ENCODE peak calls at places on chromosomes 5 and 9, in nine cellular contexts. One of them, this sample, is unnamed. For H3K27me3, the result is how much of the 10 kb centered on the place peaks cover.

GRCh38 chr5:11251242-11251641 is 490.2 kb upstream of the DAP start:
- DNase-seq in dorsolateral prefrontal cortex: no peak
- DNase-seq in heart left ventricle: no peak
- DNase-seq in CD4-positive, alpha-beta T cell: no peak
- DNase-seq in H9: no peak
- DNase-seq in lung: no peak
- DNase-seq in cardiac muscle cell: no peak
- DNase-seq in MM.1S: no peak
- DNase-seq in brain microvascular endothelial cell: no peak
- DNase-seq in this sample: peak

GRCh38 chr9:120890415-120891254 is 13.6 kb upstream of the PHF19 start:
- DNase-seq in dorsolateral prefrontal cortex: no peak
- DNase-seq in heart left ventricle: no peak
- DNase-seq in CD4-positive, alpha-beta T cell: peak
- DNase-seq in H9: no peak
- DNase-seq in lung: no peak
- DNase-seq in cardiac muscle cell: no peak
- DNase-seq in MM.1S: no peak
- DNase-seq in brain microvascular endothelial cell: no peak
- DNase-seq in this sample: no peak

GRCh38 chr9:83932001-83932400 is 10.8 kb upstream of the KIF27 start:
- DNase-seq in dorsolateral prefrontal cortex: no peak
- DNase-seq in heart left ventricle: no peak
- DNase-seq in CD4-positive, alpha-beta T cell: no peak
- DNase-seq in H9: no peak
- DNase-seq in lung: no peak
- DNase-seq in cardiac muscle cell: no peak
- DNase-seq in MM.1S: no peak
- DNase-seq in brain microvascular endothelial cell: no peak
- DNase-seq in this sample: no peak

GRCh38 chr9:36134761-36135505 is 1.6 kb upstream of the GLIPR2 start:
- DNase-seq in dorsolateral prefrontal cortex: no peak
- DNase-seq in heart left ventricle: no peak
- DNase-seq in CD4-positive, alpha-beta T cell: no peak
- DNase-seq in H9: no peak
- DNase-seq in lung: no peak
- DNase-seq in cardiac muscle cell: no peak
- DNase-seq in MM.1S: no peak
- DNase-seq in brain microvascular endothelial cell: no peak
- DNase-seq in this sample: no peak

GRCh38 chr5:178295589-178295988 is 63.0 kb upstream of the PHYKPL start:
- DNase-seq in dorsolateral prefrontal cortex: no peak
- DNase-seq in heart left ventricle: no peak
- DNase-seq in CD4-positive, alpha-beta T cell: no peak
- DNase-seq in H9: no peak
- DNase-seq in lung: no peak
- DNase-seq in cardiac muscle cell: no peak
- DNase-seq in MM.1S: no peak
- DNase-seq in brain microvascular endothelial cell: no peak
- DNase-seq in this sample: no peak

GRCh38 chr5:110880413-110880812 is 141.6 kb downstream of the SLC25A46 start:
- DNase-seq in dorsolateral prefrontal cortex: no peak
- DNase-seq in heart left ventricle: peak
- DNase-seq in CD4-positive, alpha-beta T cell: no peak
- DNase-seq in H9: no peak
- DNase-seq in lung: peak
- DNase-seq in cardiac muscle cell: no peak
- DNase-seq in MM.1S: no peak
- DNase-seq in brain microvascular endothelial cell: peak
- DNase-seq in this sample: peak

GRCh38 chr9:114805670-114806551 is at the start of gene TNFSF15:
- DNase-seq in dorsolateral prefrontal cortex: no peak
- DNase-seq in heart left ventricle: no peak
- DNase-seq in CD4-positive, alpha-beta T cell: no peak
- DNase-seq in H9: peak
- DNase-seq in lung: peak
- DNase-seq in cardiac muscle cell: peak
- DNase-seq in MM.1S: peak
- DNase-seq in brain microvascular endothelial cell: peak
- DNase-seq in this sample: no peak

GRCh38 chr5:116614603-116614920 is 39.9 kb upstream of the SEMA6A start:
- DNase-seq in dorsolateral prefrontal cortex: no peak
- DNase-seq in heart left ventricle: no peak
- DNase-seq in CD4-positive, alpha-beta T cell: no peak
- DNase-seq in H9: no peak
- DNase-seq in lung: no peak
- DNase-seq in cardiac muscle cell: no peak
- DNase-seq in MM.1S: no peak
- DNase-seq in brain microvascular endothelial cell: no peak
- DNase-seq in this sample: peak

GRCh38 chr5:54695198-54695966 is 177.8 kb downstream of the SNX18 start:
- DNase-seq in dorsolateral prefrontal cortex: no peak
- DNase-seq in heart left ventricle: no peak
- DNase-seq in CD4-positive, alpha-beta T cell: no peak
- DNase-seq in H9: no peak
- DNase-seq in lung: peak
- DNase-seq in cardiac muscle cell: no peak
- DNase-seq in MM.1S: no peak
- DNase-seq in brain microvascular endothelial cell: peak
- DNase-seq in this sample: no peak

GRCh38 chr5:111530298-111530740 is 18.0 kb upstream of the STARD4 start:
- DNase-seq in dorsolateral prefrontal cortex: no peak
- DNase-seq in heart left ventricle: peak
- DNase-seq in CD4-positive, alpha-beta T cell: peak
- DNase-seq in H9: peak
- DNase-seq in lung: peak
- DNase-seq in cardiac muscle cell: no peak
- DNase-seq in MM.1S: no peak
- DNase-seq in brain microvascular endothelial cell: peak
- DNase-seq in this sample: peak

GRCh38 chr5:98365126-98365525 is 408.3 kb upstream of the RGMB start:
- DNase-seq in dorsolateral prefrontal cortex: no peak
- DNase-seq in heart left ventricle: no peak
- DNase-seq in CD4-positive, alpha-beta T cell: no peak
- DNase-seq in H9: no peak
- DNase-seq in lung: no peak
- DNase-seq in cardiac muscle cell: no peak
- DNase-seq in MM.1S: no peak
- DNase-seq in brain microvascular endothelial cell: no peak
- DNase-seq in this sample: no peak

GRCh38 chr9:106075991-106076390 is 381.6 kb downstream of the TMEM38B start:
- DNase-seq in dorsolateral prefrontal cortex: no peak
- DNase-seq in heart left ventricle: no peak
- DNase-seq in CD4-positive, alpha-beta T cell: no peak
- DNase-seq in H9: no peak
- DNase-seq in lung: no peak
- DNase-seq in cardiac muscle cell: no peak
- DNase-seq in MM.1S: no peak
- DNase-seq in brain microvascular endothelial cell: peak
- DNase-seq in this sample: peak

GRCh38 chr9:130939405-130939941 is 426 bp upstream of the FIBCD1 start:
- DNase-seq in dorsolateral prefrontal cortex: no peak
- DNase-seq in heart left ventricle: no peak
- DNase-seq in CD4-positive, alpha-beta T cell: no peak
- DNase-seq in H9: peak
- DNase-seq in lung: no peak
- DNase-seq in cardiac muscle cell: peak
- DNase-seq in MM.1S: no peak
- DNase-seq in brain microvascular endothelial cell: no peak
- DNase-seq in this sample: no peak

DNA sequence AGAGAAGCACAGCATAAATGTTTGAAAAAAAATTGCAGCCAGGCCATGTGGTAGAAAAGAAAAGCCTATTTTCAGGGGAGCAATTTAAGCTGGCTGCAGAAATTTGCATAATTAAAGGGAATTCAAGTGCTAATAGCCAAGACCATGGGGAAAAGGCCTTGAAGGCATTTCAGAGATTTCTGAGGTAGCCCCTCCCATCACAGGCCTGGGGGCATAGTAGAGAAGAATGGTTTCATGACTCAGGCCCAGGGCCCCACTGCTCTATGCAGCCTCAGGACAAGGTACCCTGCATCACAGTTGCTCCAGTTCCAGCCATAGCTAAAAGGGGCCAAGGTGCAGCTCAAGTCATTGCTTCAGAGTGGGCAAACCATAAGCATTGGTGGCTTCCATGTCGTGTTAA is 1416.0 kb downstream of the EFNA5 start:
- DNase-seq in dorsolateral prefrontal cortex: no peak
- DNase-seq in heart left ventricle: no peak
- DNase-seq in CD4-positive, alpha-beta T cell: no peak
- DNase-seq in H9: peak
- DNase-seq in lung: no peak
- DNase-seq in cardiac muscle cell: no peak
- DNase-seq in MM.1S: no peak
- DNase-seq in brain microvascular endothelial cell: no peak
- DNase-seq in this sample: no peak
- TF ChIP-seq CTCF in dorsolateral prefrontal cortex: no peak
- TF ChIP-seq CTCF in heart left ventricle: no peak
- TF ChIP-seq CTCF in CD4-positive, alpha-beta T cell: no peak
- TF ChIP-seq CTCF in H9: no peak
- TF ChIP-seq CTCF in lung: no peak
- TF ChIP-seq CTCF in cardiac muscle cell: no peak
- TF ChIP-seq CTCF in MM.1S: no peak
- TF ChIP-seq CTCF in brain microvascular endothelial cell: no peak
- TF ChIP-seq CTCF in this sample: no peak

DNA sequence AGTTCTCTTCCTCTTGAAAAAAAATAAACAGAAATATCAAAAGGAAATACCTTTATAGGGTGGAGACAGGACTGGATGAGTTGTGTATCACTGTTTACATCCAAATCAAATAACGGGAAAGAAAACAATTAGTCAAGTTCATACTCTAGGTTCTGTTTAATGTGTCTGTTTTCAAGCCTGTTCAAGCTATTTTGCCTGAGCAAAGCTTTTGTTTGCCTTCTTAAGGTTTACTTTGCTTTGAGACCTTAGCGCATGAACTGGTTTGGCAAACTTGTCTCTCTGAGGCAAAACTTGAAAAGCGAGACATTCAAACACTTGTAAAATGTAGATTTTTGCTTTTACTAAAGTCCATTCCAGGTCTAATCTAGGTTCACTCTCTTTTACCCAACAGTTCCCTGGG is 174.1 kb upstream of the RFX3 start:
- DNase-seq in dorsolateral prefrontal cortex: no peak
- DNase-seq in heart left ventricle: no peak
- DNase-seq in CD4-positive, alpha-beta T cell: no peak
- DNase-seq in H9: no peak
- DNase-seq in lung: no peak
- DNase-seq in cardiac muscle cell: no peak
- DNase-seq in MM.1S: no peak
- DNase-seq in brain microvascular endothelial cell: no peak
- DNase-seq in this sample: no peak
- H3K27me3 ChIP-seq in dorsolateral prefrontal cortex: under half
- H3K27me3 ChIP-seq in heart left ventricle: under half
- H3K27me3 ChIP-seq in CD4-positive, alpha-beta T cell: under half
- H3K27me3 ChIP-seq in H9: under half
- H3K27me3 ChIP-seq in lung: under half
- H3K27me3 ChIP-seq in cardiac muscle cell: under half
- H3K27me3 ChIP-seq in MM.1S: under half
- H3K27me3 ChIP-seq in brain microvascular endothelial cell: under half
- H3K27me3 ChIP-seq in this sample: under half

DNA sequence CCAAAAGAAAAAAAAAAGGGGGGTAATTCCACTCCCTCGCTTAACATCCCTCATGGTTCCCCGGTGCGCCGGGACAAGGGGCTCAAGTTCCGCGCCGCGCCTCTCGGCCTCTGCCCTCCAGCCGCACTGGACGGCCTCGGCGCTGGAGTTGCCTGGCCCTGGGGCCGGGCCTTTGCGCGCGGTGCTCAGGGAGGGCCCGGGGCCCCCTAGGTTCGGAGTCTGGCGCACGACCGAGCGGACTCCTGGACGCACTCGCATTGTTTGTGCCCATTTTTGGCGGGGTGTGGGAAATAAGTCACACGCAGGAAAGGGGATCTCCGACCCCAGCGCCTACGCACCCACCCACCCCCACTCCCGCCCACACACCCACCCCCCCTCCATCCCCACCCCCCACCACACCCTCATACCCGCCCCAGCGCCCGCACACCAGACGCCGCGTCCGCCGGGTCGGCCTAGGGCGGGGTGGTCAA is 381 bp downstream of the MED22 start:
- DNase-seq in dorsolateral prefrontal cortex: no peak
- DNase-seq in heart left ventricle: peak
- DNase-seq in CD4-positive, alpha-beta T cell: no peak
- DNase-seq in H9: no peak
- DNase-seq in lung: no peak
- DNase-seq in cardiac muscle cell: peak
- DNase-seq in MM.1S: peak
- DNase-seq in brain microvascular endothelial cell: no peak
- DNase-seq in this sample: no peak
- TF ChIP-seq CTCF in dorsolateral prefrontal cortex: no peak
- TF ChIP-seq CTCF in heart left ventricle: no peak
- TF ChIP-seq CTCF in CD4-positive, alpha-beta T cell: no peak
- TF ChIP-seq CTCF in H9: no peak
- TF ChIP-seq CTCF in lung: no peak
- TF ChIP-seq CTCF in cardiac muscle cell: no peak
- TF ChIP-seq CTCF in MM.1S: no peak
- TF ChIP-seq CTCF in brain microvascular endothelial cell: no peak
- TF ChIP-seq CTCF in this sample: no peak

GRCh38 chr5:73338201-73339126 is 110.1 kb downstream of the FOXD1 start:
- DNase-seq in dorsolateral prefrontal cortex: no peak
- DNase-seq in heart left ventricle: no peak
- DNase-seq in CD4-positive, alpha-beta T cell: no peak
- DNase-seq in H9: no peak
- DNase-seq in lung: no peak
- DNase-seq in cardiac muscle cell: no peak
- DNase-seq in MM.1S: no peak
- DNase-seq in brain microvascular endothelial cell: peak
- DNase-seq in this sample: no peak

GRCh38 chr5:73339711-73340110 is 108.9 kb downstream of the FOXD1 start:
- DNase-seq in dorsolateral prefrontal cortex: no peak
- DNase-seq in heart left ventricle: no peak
- DNase-seq in CD4-positive, alpha-beta T cell: no peak
- DNase-seq in H9: no peak
- DNase-seq in lung: no peak
- DNase-seq in cardiac muscle cell: no peak
- DNase-seq in MM.1S: no peak
- DNase-seq in brain microvascular endothelial cell: no peak
- DNase-seq in this sample: no peak

GRCh38 chr5:73337586-73337985 is 111.0 kb downstream of the FOXD1 start:
- DNase-seq in dorsolateral prefrontal cortex: no peak
- DNase-seq in heart left ventricle: no peak
- DNase-seq in CD4-positive, alpha-beta T cell: no peak
- DNase-seq in H9: no peak
- DNase-seq in lung: no peak
- DNase-seq in cardiac muscle cell: no peak
- DNase-seq in MM.1S: no peak
- DNase-seq in brain microvascular endothelial cell: no peak
- DNase-seq in this sample: no peak

GRCh38 chr5:73336366-73336765 is 112.2 kb downstream of the FOXD1 start:
- DNase-seq in dorsolateral prefrontal cortex: no peak
- DNase-seq in heart left ventricle: no peak
- DNase-seq in CD4-positive, alpha-beta T cell: no peak
- DNase-seq in H9: no peak
- DNase-seq in lung: no peak
- DNase-seq in cardiac muscle cell: no peak
- DNase-seq in MM.1S: no peak
- DNase-seq in brain microvascular endothelial cell: no peak
- DNase-seq in this sample: no peak

DNA sequence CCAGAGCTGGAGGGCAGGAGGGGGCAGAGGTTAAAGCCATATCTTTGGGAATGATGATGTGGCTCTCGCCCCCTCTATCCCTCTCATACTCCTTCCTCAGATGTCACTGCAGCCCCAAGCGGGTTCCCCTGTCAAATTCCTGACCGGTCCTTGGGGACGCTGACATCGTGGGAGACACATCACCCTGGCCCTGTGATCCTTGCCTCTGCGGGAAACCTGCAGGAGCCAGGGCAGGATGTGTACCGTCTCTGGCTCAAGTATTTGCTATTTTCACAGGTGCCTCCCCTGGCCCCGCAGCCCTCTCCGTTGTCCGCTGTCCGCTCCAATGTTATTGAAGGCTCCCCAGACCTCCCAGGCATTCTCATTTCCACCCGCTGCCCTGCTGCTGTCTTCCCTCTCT is 109.4 kb downstream of the FOXD1 start:
- DNase-seq in dorsolateral prefrontal cortex: no peak
- DNase-seq in heart left ventricle: no peak
- DNase-seq in CD4-positive, alpha-beta T cell: no peak
- DNase-seq in H9: no peak
- DNase-seq in lung: no peak
- DNase-seq in cardiac muscle cell: no peak
- DNase-seq in MM.1S: no peak
- DNase-seq in brain microvascular endothelial cell: no peak
- DNase-seq in this sample: no peak
- H3K27me3 ChIP-seq in dorsolateral prefrontal cortex: under half
- H3K27me3 ChIP-seq in heart left ventricle: under half
- H3K27me3 ChIP-seq in CD4-positive, alpha-beta T cell: half or more
- H3K27me3 ChIP-seq in H9: under half
- H3K27me3 ChIP-seq in lung: under half
- H3K27me3 ChIP-seq in cardiac muscle cell: under half
- H3K27me3 ChIP-seq in MM.1S: under half
- H3K27me3 ChIP-seq in brain microvascular endothelial cell: under half
- H3K27me3 ChIP-seq in this sample: under half

This sample was measured in kidney epithelial cell.